ENCODE peak calls at places on chromosomes 12 and 14, in ten cellular contexts. J is esophagus squamous epithelium; H is right lobe of liver; T is A172; L is PC-9; B is cardiac muscle cell; S is lower lobe of right lung; U is body of pancreas; G is OCI-LY7; A is stimulated activated CD4-positive, alpha-beta T cell treated with anti-CD3 and anti-CD28 coated beads, Interleukin-4, amount 100 ng/mL, for 4 hours. K is an unnamed sample.

GRCh38 chr12:75933136-75933535 is 98.4 kb downstream of the PHLDA1 start:
- DNase-seq in G (no peak), L (no peak), A (no peak), B (no peak), J (no peak), S (no peak), U (no peak), T (no peak), H (no peak), K (no peak)

GRCh38 chr12:121009744-121010143 is 6.5 kb downstream of the C12orf43 start:
- DNase-seq in B (peak; percentile 67), H (peak; percentile 68), T (peak; percentile 49), G (peak; percentile 31), A (no peak), S (no peak), J (no peak), L (peak; percentile 40), U (peak; percentile 75), K (peak; percentile 25)

GRCh38 chr12:79422060-79422812 is 268.5 kb downstream of the PAWR start:
- DNase-seq in J (no peak), S (no peak), T (no peak), A (no peak), H (no peak), B (no peak), U (no peak), L (no peak), G (no peak), K (no peak)

GRCh38 chr14:64806202-64806861 is 73.4 kb downstream of the SPTB start:
- DNase-seq in B (no peak), H (no peak), U (peak; percentile 19), J (no peak), S (no peak), G (no peak), T (peak; percentile 88), A (no peak), L (peak; percentile 85), K (no peak)

GRCh38 chr14:92135269-92135668 is 13.5 kb downstream of the CPSF2 start:
- DNase-seq in B (peak; percentile 2), L (no peak), J (no peak), A (no peak), U (no peak), H (no peak), T (no peak), G (peak; percentile 13), S (no peak), K (no peak)

GRCh38 chr12:66984962-66985361 is 284.2 kb upstream of the CAND1 start:
- DNase-seq in T (no peak), B (no peak), L (no peak), H (no peak), G (no peak), J (no peak), S (no peak), A (no peak), U (no peak), K (no peak)

GRCh38 chr12:124599074-124599999 is 31.9 kb upstream of the NCOR2 start:
- DNase-seq in S (no peak), L (no peak), U (no peak), B (no peak), A (no peak), T (peak; percentile 38), H (no peak), J (no peak), G (no peak), K (no peak)

GRCh38 chr12:46664771-46665287 is 161.0 kb downstream of the SLC38A4 start:
- DNase-seq in L (peak; percentile 26), S (no peak), G (no peak), A (no peak), T (peak; percentile 84), B (no peak), U (no peak), J (no peak), H (no peak), K (no peak)

GRCh38 chr12:108560321-108560721 is 652 bp downstream of the SART3 start:
- DNase-seq in U (no peak), S (no peak), G (no peak), J (no peak), B (no peak), A (no peak), H (no peak), T (no peak), L (no peak), K (no peak)

GRCh38 chr12:31732926-31733548 is 4.2 kb upstream of the AMN1 start:
- DNase-seq in U (no peak), A (peak; percentile 26), J (no peak), H (no peak), B (no peak), T (peak; percentile 95), L (peak; percentile 78), G (no peak), S (no peak), K (no peak)

GRCh38 chr14:92565040-92565717 is 51.6 kb downstream of the RIN3 start:
- DNase-seq in J (no peak), U (no peak), G (no peak), H (no peak), L (peak; percentile 5), B (no peak), A (no peak), S (no peak), T (no peak), K (no peak)

K was measured in head of caudate nucleus.